ENCODE peak calls at places on chromosomes 13 and 19, in six cellular contexts. One of them, this sample, is unnamed. For H3K4me1, the result is how much of the 10 kb centered on the place peaks cover.

GRCh38 chr13:113603116-113603710 is 18.7 kb downstream of the TFDP1 start:
- DNase-seq in H1: no peak
- DNase-seq in stomach: no peak
- DNase-seq in breast epithelium: no peak
- DNase-seq in K562: no peak
- DNase-seq in GM23338: no peak
- DNase-seq in this sample: no peak

GRCh38 chr19:2770055-2771013 is 12.7 kb downstream of the SGTA start:
- DNase-seq in stomach: no peak
- DNase-seq in H1: no peak
- DNase-seq in breast epithelium: peak
- DNase-seq in K562: no peak
- DNase-seq in GM23338: no peak
- DNase-seq in this sample: no peak

GRCh38 chr19:31499281-31499680 is 150.0 kb upstream of the TSHZ3 start:
- DNase-seq in breast epithelium: no peak
- DNase-seq in stomach: no peak
- DNase-seq in K562: no peak
- DNase-seq in H1: peak
- DNase-seq in GM23338: no peak
- DNase-seq in this sample: no peak

GRCh38 chr19:4829001-4829712 is 2.4 kb downstream of the TICAM1 start:
- DNase-seq in H1: no peak
- DNase-seq in GM23338: no peak
- DNase-seq in K562: no peak
- DNase-seq in breast epithelium: no peak
- DNase-seq in stomach: peak
- DNase-seq in this sample: no peak

GRCh38 chr19:50325310-50326100 is 3.7 kb downstream of the KCNC3 start:
- DNase-seq in stomach: peak
- DNase-seq in H1: peak
- DNase-seq in K562: peak
- DNase-seq in GM23338: peak
- DNase-seq in breast epithelium: no peak
- DNase-seq in this sample: peak

GRCh38 chr13:27038323-27038722 is 133.3 kb downstream of the USP12 start:
- DNase-seq in GM23338: no peak
- DNase-seq in H1: no peak
- DNase-seq in stomach: no peak
- DNase-seq in breast epithelium: no peak
- DNase-seq in K562: no peak
- DNase-seq in this sample: peak

GRCh38 chr13:24747248-24748151 is 16.5 kb upstream of the RNF17 start:
- DNase-seq in GM23338: peak
- DNase-seq in stomach: no peak
- DNase-seq in H1: peak
- DNase-seq in K562: no peak
- DNase-seq in breast epithelium: no peak
- DNase-seq in this sample: peak

GRCh38 chr19:8512991-8513686 is 828 bp downstream of the ZNF414 start:
- DNase-seq in GM23338: no peak
- DNase-seq in breast epithelium: no peak
- DNase-seq in K562: no peak
- DNase-seq in stomach: no peak
- DNase-seq in H1: no peak
- DNase-seq in this sample: no peak

GRCh38 chr19:19115954-19116353 is 22.3 kb downstream of the TMEM161A start:
- DNase-seq in breast epithelium: no peak
- DNase-seq in H1: peak
- DNase-seq in stomach: peak
- DNase-seq in K562: peak
- DNase-seq in GM23338: peak
- DNase-seq in this sample: no peak

GRCh38 chr19:10888421-10888866 is 17.1 kb downstream of the CARM1 start:
- DNase-seq in breast epithelium: no peak
- DNase-seq in K562: no peak
- DNase-seq in GM23338: peak
- DNase-seq in H1: no peak
- DNase-seq in stomach: no peak
- DNase-seq in this sample: no peak

GRCh38 chr13:93767231-93767916 is 540.8 kb downstream of the GPC6 start:
- DNase-seq in GM23338: no peak
- DNase-seq in stomach: no peak
- DNase-seq in H1: no peak
- DNase-seq in breast epithelium: no peak
- DNase-seq in K562: no peak
- DNase-seq in this sample: no peak

GRCh38 chr13:54768214-54768613 is 1739.6 kb downstream of the OLFM4 start:
- DNase-seq in breast epithelium: no peak
- DNase-seq in stomach: no peak
- DNase-seq in GM23338: no peak
- DNase-seq in K562: no peak
- DNase-seq in H1: no peak
- DNase-seq in this sample: no peak

GRCh38 chr19:55373993-55374757 is 2.5 kb upstream of the TMEM190 start:
- DNase-seq in GM23338: no peak
- DNase-seq in stomach: no peak
- DNase-seq in H1: no peak
- DNase-seq in breast epithelium: no peak
- DNase-seq in K562: no peak
- DNase-seq in this sample: no peak

GRCh38 chr13:113656831-113657671 is 947 bp downstream of the ATP4B start:
- DNase-seq in stomach: peak
- DNase-seq in breast epithelium: no peak
- DNase-seq in H1: no peak
- DNase-seq in GM23338: no peak
- DNase-seq in K562: no peak
- DNase-seq in this sample: no peak

GRCh38 chr13:34570954-34571353 is 371.1 kb upstream of the NBEA start:
- DNase-seq in GM23338: no peak
- DNase-seq in breast epithelium: no peak
- DNase-seq in stomach: no peak
- DNase-seq in H1: no peak
- DNase-seq in K562: no peak
- DNase-seq in this sample: no peak

GRCh38 chr19:46745030-46745429 is 827 bp upstream of the FKRP start:
- DNase-seq in stomach: no peak
- DNase-seq in GM23338: no peak
- DNase-seq in breast epithelium: no peak
- DNase-seq in K562: no peak
- DNase-seq in H1: no peak
- DNase-seq in this sample: no peak

GRCh38 chr19:46744005-46744691 is 1.7 kb upstream of the FKRP start:
- DNase-seq in H1: no peak
- DNase-seq in K562: no peak
- DNase-seq in breast epithelium: no peak
- DNase-seq in GM23338: no peak
- DNase-seq in stomach: no peak
- DNase-seq in this sample: no peak

GRCh38 chr19:46745521-46746280 is at the start of gene FKRP:
- DNase-seq in H1: no peak
- DNase-seq in GM23338: peak
- DNase-seq in stomach: peak
- DNase-seq in breast epithelium: no peak
- DNase-seq in K562: peak
- DNase-seq in this sample: no peak

GRCh38 chr19:46748325-46749109 is 2.3 kb upstream of the STRN4 start:
- DNase-seq in GM23338: peak
- DNase-seq in H1: peak
- DNase-seq in K562: peak
- DNase-seq in breast epithelium: no peak
- DNase-seq in stomach: peak
- DNase-seq in this sample: peak

GRCh38 chr19:46746281-46746965 is at the start of gene STRN4:
- DNase-seq in GM23338: peak
- DNase-seq in K562: peak
- DNase-seq in H1: peak
- DNase-seq in breast epithelium: no peak
- DNase-seq in stomach: peak
- DNase-seq in this sample: no peak
- TF ChIP-seq POLR2AphosphoS5 in GM23338: peak
- TF ChIP-seq POLR2AphosphoS5 in K562: peak
- TF ChIP-seq POLR2AphosphoS5 in H1: no peak
- TF ChIP-seq POLR2AphosphoS5 in breast epithelium: no peak
- TF ChIP-seq POLR2AphosphoS5 in stomach: no peak
- TF ChIP-seq POLR2AphosphoS5 in this sample: no peak

GRCh38 chr19:16071072-16071691 is 5.1 kb upstream of the TPM4 start:
- DNase-seq in K562: no peak
- DNase-seq in H1: no peak
- DNase-seq in stomach: no peak
- DNase-seq in GM23338: no peak
- DNase-seq in breast epithelium: peak
- DNase-seq in this sample: no peak
- H3K4me1 ChIP-seq in K562: under half
- H3K4me1 ChIP-seq in H1: under half
- H3K4me1 ChIP-seq in stomach: half or more
- H3K4me1 ChIP-seq in GM23338: under half
- H3K4me1 ChIP-seq in breast epithelium: under half
- H3K4me1 ChIP-seq in this sample: half or more

GRCh38 chr13:110376120-110376519 is 69.0 kb downstream of the COL4A2 start:
- DNase-seq in H1: no peak
- DNase-seq in K562: no peak
- DNase-seq in stomach: no peak
- DNase-seq in GM23338: no peak
- DNase-seq in breast epithelium: no peak
- DNase-seq in this sample: peak
- TF ChIP-seq POLR2AphosphoS5 in H1: no peak
- TF ChIP-seq POLR2AphosphoS5 in K562: no peak
- TF ChIP-seq POLR2AphosphoS5 in stomach: no peak
- TF ChIP-seq POLR2AphosphoS5 in GM23338: no peak
- TF ChIP-seq POLR2AphosphoS5 in breast epithelium: no peak
- TF ChIP-seq POLR2AphosphoS5 in this sample: no peak

GRCh38 chr13:32830632-32831031 is 185.6 kb upstream of the KL start:
- DNase-seq in K562: no peak
- DNase-seq in H1: no peak
- DNase-seq in GM23338: no peak
- DNase-seq in stomach: no peak
- DNase-seq in breast epithelium: no peak
- DNase-seq in this sample: no peak

GRCh38 chr13:32829269-32829668 is 187.0 kb upstream of the KL start:
- DNase-seq in breast epithelium: no peak
- DNase-seq in stomach: no peak
- DNase-seq in GM23338: no peak
- DNase-seq in H1: no peak
- DNase-seq in K562: no peak
- DNase-seq in this sample: no peak

GRCh38 chr13:32825481-32825880 is 190.7 kb upstream of the KL start:
- DNase-seq in breast epithelium: no peak
- DNase-seq in stomach: no peak
- DNase-seq in GM23338: no peak
- DNase-seq in H1: no peak
- DNase-seq in K562: no peak
- DNase-seq in this sample: no peak

GRCh38 chr13:32829676-32830091 is 186.5 kb upstream of the KL start:
- DNase-seq in K562: no peak
- DNase-seq in GM23338: no peak
- DNase-seq in breast epithelium: no peak
- DNase-seq in H1: no peak
- DNase-seq in stomach: no peak
- DNase-seq in this sample: no peak

GRCh38 chr13:32828711-32829110 is 187.5 kb upstream of the KL start:
- DNase-seq in H1: no peak
- DNase-seq in stomach: no peak
- DNase-seq in breast epithelium: no peak
- DNase-seq in GM23338: no peak
- DNase-seq in K562: no peak
- DNase-seq in this sample: no peak
- H3K4me1 ChIP-seq in H1: under half
- H3K4me1 ChIP-seq in stomach: under half
- H3K4me1 ChIP-seq in breast epithelium: under half
- H3K4me1 ChIP-seq in GM23338: under half
- H3K4me1 ChIP-seq in K562: under half
- H3K4me1 ChIP-seq in this sample: under half

GRCh38 chr13:35765941-35766340 is 289.5 kb upstream of the MAB21L1 start:
- DNase-seq in H1: no peak
- DNase-seq in stomach: no peak
- DNase-seq in K562: no peak
- DNase-seq in breast epithelium: no peak
- DNase-seq in GM23338: no peak
- DNase-seq in this sample: no peak
- TF ChIP-seq POLR2AphosphoS5 in H1: no peak
- TF ChIP-seq POLR2AphosphoS5 in stomach: no peak
- TF ChIP-seq POLR2AphosphoS5 in K562: no peak
- TF ChIP-seq POLR2AphosphoS5 in breast epithelium: no peak
- TF ChIP-seq POLR2AphosphoS5 in GM23338: no peak
- TF ChIP-seq POLR2AphosphoS5 in this sample: no peak

This sample was measured in endothelial cell of umbilical vein.